ENCODE peak calls at places on chromosomes 13 and 19, in seven cellular contexts. B is EL; Q is Caco-2; U is nephron progenitor cell; M is KG1; F is fibroblast of the aortic adventitia; J is stimulated activated CD8-positive, alpha-beta memory T cell treated with anti-CD3 and anti-CD28 coated beads, Interleukin-4, amount 100 ng/mL, for 1 hour. P is an unnamed sample.

GRCh38 chr19:5774921-5775320 is 9.6 kb downstream of the PRR22 start:
- DNase-seq in J (no peak), M (no peak), F (no peak), Q (no peak), U (no peak), B (no peak), P (no peak)

GRCh38 chr19:53818756-53819155 is 5.4 kb downstream of the NLRP12 start:
- DNase-seq in J (no peak), U (no peak), M (no peak), Q (no peak), B (no peak), F (no peak), P (no peak)

GRCh38 chr13:95245072-95245471 is 56.2 kb downstream of the ABCC4 start:
- DNase-seq in J (no peak), M (no peak), Q (no peak), F (no peak), U (no peak), B (no peak), P (no peak)

GRCh38 chr19:38942471-38943181 is 11.9 kb downstream of the MRPS12 start:
- DNase-seq in J (no peak), M (no peak), U (no peak), F (no peak), B (no peak), Q (no peak), P (no peak)

GRCh38 chr13:73937420-73937819 is 196.8 kb downstream of the KLF12 start:
- DNase-seq in J (no peak), F (no peak), B (peak), Q (no peak), M (no peak), U (no peak), P (no peak)

GRCh38 chr13:77374786-77375185 is 47.9 kb upstream of the MYCBP2 start:
- DNase-seq in Q (no peak), F (no peak), M (no peak), J (no peak), B (no peak), U (no peak), P (no peak)

GRCh38 chr19:56877069-56877715 is 36.7 kb upstream of the PEG3 start:
- DNase-seq in B (no peak), Q (no peak), U (no peak), M (no peak), F (no peak), J (no peak), P (no peak)

GRCh38 chr13:64723735-64724134 is 2506.4 kb downstream of the PCDH9 start:
- DNase-seq in J (no peak), F (peak), U (no peak), M (no peak), Q (peak), B (peak), P (no peak)

GRCh38 chr13:24746618-24747247 is 17.2 kb upstream of the RNF17 start:
- DNase-seq in J (no peak), U (peak), Q (no peak), F (peak), M (no peak), B (peak), P (no peak)

GRCh38 chr13:110518571-110518970 is 43.0 kb downstream of the RAB20 start:
- DNase-seq in U (no peak), F (no peak), B (no peak), J (no peak), M (no peak), Q (no peak), P (no peak)